ENCODE peak calls at places on chromosomes 2 and 18, in ten cellular contexts. Z is spleen, T is IMR-90, D is K562, Y is thyroid gland, M is A549, X is ovary, S is upper lobe of left lung, C is adrenal gland, O is transverse colon. U is an unnamed sample.
A peak's percentile ranks its signal among the peaks of the same experiment; 100 is the strongest.

GRCh38 chr2:126698376-126698775 is 42.4 kb downstream of the GYPC start:
- DNase-seq in Z (no peak), T (no peak), D (no peak), Y (no peak), M (no peak), X (no peak), S (no peak), C (no peak), O (no peak), U (no peak)

GRCh38 chr2:96522304-96523203 is 14.0 kb upstream of the ARID5A start:
- DNase-seq in Z (no peak), T (no peak), D (no peak), Y (no peak), M (no peak), X (no peak), S (no peak), C (no peak), O (no peak), U (no peak)

GRCh38 chr2:29281585-29281984 is 166.4 kb downstream of the CLIP4 start:
- DNase-seq in Z (no peak), T (peak; percentile 1), D (no peak), Y (peak; percentile 96), M (peak; percentile 27), X (peak; percentile 21), S (no peak), C (peak; percentile 54), O (no peak), U (no peak)

GRCh38 chr2:199806179-199806578 is 44.8 kb downstream of the FTCDNL1 start:
- DNase-seq in Z (no peak), T (peak; percentile 74), D (no peak), Y (peak; percentile 34), M (no peak), X (no peak), S (no peak), C (no peak), O (no peak), U (no peak)

GRCh38 chr18:32095156-32095555 is 3.5 kb downstream of the RNF138 start:
- DNase-seq in Z (no peak), T (no peak), D (no peak), Y (no peak), M (no peak), X (no peak), S (no peak), C (no peak), O (no peak), U (no peak)

GRCh38 chr2:181656450-181657261 is at the start of gene CERKL:
- DNase-seq in Z (peak; percentile 83), T (peak; percentile 2), D (no peak), Y (peak; percentile 36), M (peak; percentile 64), X (no peak), S (peak; percentile 62), C (peak; percentile 14), O (peak; percentile 38), U (peak; percentile 49)

GRCh38 chr2:12490641-12491040 is 226.1 kb upstream of the TRIB2 start:
- DNase-seq in Z (no peak), T (no peak), D (no peak), Y (no peak), M (no peak), X (no peak), S (no peak), C (no peak), O (no peak), U (no peak)

GRCh38 chr2:133674433-133675331 is 106.4 kb upstream of the NCKAP5 start:
- DNase-seq in Z (no peak), T (peak; percentile 90), D (no peak), Y (peak; percentile 53), M (no peak), X (peak; percentile 27), S (peak; percentile 52), C (peak; percentile 9), O (peak; percentile 18), U (no peak)

GRCh38 chr2:64019975-64020281 is 700 bp upstream of the VPS54 start:
- DNase-seq in Z (no peak), T (no peak), D (no peak), Y (no peak), M (no peak), X (no peak), S (no peak), C (no peak), O (no peak), U (no peak)

GRCh38 chr2:45898819-45899218 is 247.3 kb downstream of the PRKCE start:
- DNase-seq in Z (no peak), T (no peak), D (no peak), Y (peak; percentile 19), M (no peak), X (no peak), S (no peak), C (peak; percentile 47), O (no peak), U (no peak)

GRCh38 chr2:188808921-188809320 is 165.3 kb upstream of the COL3A1 start:
- DNase-seq in Z (no peak), T (peak; percentile 88), D (no peak), Y (no peak), M (no peak), X (no peak), S (no peak), C (no peak), O (no peak), U (no peak)

GRCh38 chr2:186032337-186032736 is 293.7 kb downstream of the FSIP2 start:
- DNase-seq in Z (no peak), T (no peak), D (no peak), Y (no peak), M (no peak), X (no peak), S (no peak), C (no peak), O (no peak), U (no peak)

GRCh38 chr2:18381451-18381850 is 179.0 kb downstream of the RDH14 start:
- DNase-seq in Z (no peak), T (no peak), D (no peak), Y (no peak), M (no peak), X (no peak), S (no peak), C (no peak), O (no peak), U (no peak)

GRCh38 chr18:13232971-13233565 is 14.5 kb downstream of the LDLRAD4 start:
- DNase-seq in Z (no peak), T (no peak), D (no peak), Y (peak; percentile 82), M (no peak), X (no peak), S (no peak), C (peak; percentile 3), O (no peak), U (no peak)

GRCh38 chr2:158685646-158686045 is 109.5 kb upstream of the DAPL1 start:
- DNase-seq in Z (no peak), T (no peak), D (no peak), Y (no peak), M (no peak), X (no peak), S (no peak), C (no peak), O (no peak), U (no peak)

GRCh38 chr2:95022309-95023221 is 2.9 kb upstream of the MAL start:
- DNase-seq in Z (peak; percentile 86), T (peak; percentile 54), D (peak; percentile 72), Y (peak; percentile 80), M (peak; percentile 67), X (no peak), S (peak; percentile 70), C (peak; percentile 48), O (peak; percentile 65), U (peak; percentile 34)

GRCh38 chr2:128086244-128086643 is 4.8 kb upstream of the UGGT1 start:
- DNase-seq in Z (no peak), T (no peak), D (no peak), Y (no peak), M (no peak), X (no peak), S (no peak), C (no peak), O (no peak), U (no peak)
- TF ChIP-seq CTCF in Z (no peak), T (no peak), D (peak; percentile 19), Y (no peak), M (no peak), X (no peak), S (no peak), C (no peak), O (no peak), U (peak; percentile 28)

DNA sequence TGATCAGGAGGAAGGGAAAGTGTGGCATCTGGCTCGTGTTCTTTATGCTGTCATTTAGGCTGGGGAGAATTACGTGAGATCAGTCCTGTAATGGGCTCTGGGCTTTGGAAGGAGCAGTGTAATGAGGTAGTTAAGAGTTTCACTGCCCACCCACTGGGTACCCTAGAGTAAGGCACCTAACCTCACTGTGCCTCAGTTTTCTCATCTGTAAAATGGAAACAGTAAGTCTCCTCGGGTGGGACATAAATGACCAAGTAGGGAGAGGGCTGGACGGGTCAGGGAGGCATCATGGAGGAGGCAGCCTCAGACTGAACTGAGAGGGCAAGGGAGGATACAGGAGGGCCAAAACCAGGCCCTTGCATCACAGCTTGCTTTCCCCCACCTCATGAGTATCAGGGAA is 97.3 kb upstream of the MCFD2 start:
- DNase-seq in Z (no peak), T (no peak), D (no peak), Y (no peak), M (no peak), X (no peak), S (no peak), C (no peak), O (no peak), U (no peak)
- H3K4me1 ChIP-seq in Z (peaks cover 51% of the 10 kb centered on the region), T (peaks cover 26% of the 10 kb centered on the region), D (peaks cover 5% of the 10 kb centered on the region), Y (peaks cover 30% of the 10 kb centered on the region), M (peaks cover 36% of the 10 kb centered on the region), X (peaks cover 15% of the 10 kb centered on the region), S (peaks cover 17% of the 10 kb centered on the region), C (peaks cover 41% of the 10 kb centered on the region), O (peaks cover 12% of the 10 kb centered on the region), U (peaks cover 34% of the 10 kb centered on the region)

GRCh38 chr2:178880257-178880656 is 73.0 kb upstream of the TTN start:
- DNase-seq in Z (no peak), T (no peak), D (no peak), Y (no peak), M (no peak), X (no peak), S (no peak), C (no peak), O (no peak), U (no peak)
- TF ChIP-seq POLR2A in Z (no peak), T (no peak), D (no peak), Y (no peak), M (no peak), X (no peak), S (no peak), C (no peak), O (no peak), U (no peak)

GRCh38 chr2:48162742-48163141 is 256.4 kb upstream of the FBXO11 start:
- DNase-seq in Z (no peak), T (no peak), D (no peak), Y (no peak), M (no peak), X (no peak), S (no peak), C (no peak), O (no peak), U (no peak)

GRCh38 chr2:48161632-48162031 is 255.3 kb upstream of the FBXO11 start:
- DNase-seq in Z (no peak), T (no peak), D (no peak), Y (no peak), M (no peak), X (no peak), S (no peak), C (no peak), O (no peak), U (no peak)

DNA sequence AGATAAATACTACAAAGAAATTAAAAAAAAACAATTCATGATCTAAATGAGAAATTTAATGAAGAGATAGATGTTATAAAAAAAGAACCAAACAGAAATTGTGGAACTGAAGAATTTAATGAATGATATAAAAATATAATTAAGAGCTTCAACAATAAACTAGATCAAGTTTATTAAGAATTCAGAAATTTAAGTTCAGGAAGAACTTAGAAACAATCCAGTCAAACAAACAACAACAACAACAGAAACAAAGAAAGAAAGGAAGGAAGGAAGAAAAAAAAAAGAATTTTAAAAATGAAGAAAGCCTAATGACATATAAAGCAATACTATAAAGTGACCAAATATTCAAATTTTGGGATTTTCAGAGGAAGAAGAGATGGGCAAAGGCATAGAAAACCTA is 250.9 kb upstream of the FBXO11 start:
- DNase-seq in Z (no peak), T (no peak), D (no peak), Y (no peak), M (no peak), X (no peak), S (no peak), C (no peak), O (no peak), U (no peak)
- TF ChIP-seq CTCF in Z (no peak), T (no peak), D (no peak), Y (no peak), M (no peak), X (no peak), S (no peak), C (no peak), O (no peak), U (no peak)